ENCODE peak calls at places on chromosomes 2 and 18, in four cellular contexts. One of them, this sample, is unnamed.

GRCh38 chr2:69645026-69645425 is 1.5 kb upstream of the AAK1 start:
- DNase-seq in endothelial cell: no peak
- DNase-seq in gastrocnemius medialis: no peak
- DNase-seq in colonic mucosa: no peak
- DNase-seq in this sample: no peak

GRCh38 chr2:54741250-54741649 is 17.8 kb downstream of the EML6 start:
- DNase-seq in endothelial cell: no peak
- DNase-seq in colonic mucosa: no peak
- DNase-seq in gastrocnemius medialis: no peak
- DNase-seq in this sample: no peak

GRCh38 chr18:12921178-12921577 is 26.6 kb upstream of the SEH1L start:
- DNase-seq in gastrocnemius medialis: no peak
- DNase-seq in endothelial cell: no peak
- DNase-seq in colonic mucosa: no peak
- DNase-seq in this sample: no peak

GRCh38 chr2:200259577-200259957 is 46.9 kb upstream of the SPATS2L start:
- DNase-seq in gastrocnemius medialis: no peak
- DNase-seq in endothelial cell: no peak
- DNase-seq in colonic mucosa: no peak
- DNase-seq in this sample: no peak

GRCh38 chr2:85259101-85259590 is 68.6 kb downstream of the TGOLN2 start:
- DNase-seq in gastrocnemius medialis: no peak
- DNase-seq in endothelial cell: no peak
- DNase-seq in colonic mucosa: no peak
- DNase-seq in this sample: no peak

GRCh38 chr2:10331702-10332401 is 29.1 kb downstream of the HPCAL1 start:
- DNase-seq in gastrocnemius medialis: no peak
- DNase-seq in endothelial cell: no peak
- DNase-seq in colonic mucosa: no peak
- DNase-seq in this sample: no peak

GRCh38 chr2:4791488-4791887 is 900.7 kb upstream of the SOX11 start:
- DNase-seq in colonic mucosa: no peak
- DNase-seq in gastrocnemius medialis: no peak
- DNase-seq in endothelial cell: no peak
- DNase-seq in this sample: no peak

GRCh38 chr18:28045176-28045810 is 131.6 kb downstream of the CDH2 start:
- DNase-seq in colonic mucosa: no peak
- DNase-seq in gastrocnemius medialis: no peak
- DNase-seq in endothelial cell: no peak
- DNase-seq in this sample: no peak

GRCh38 chr2:20667151-20667530 is 197 bp downstream of the GDF7 start:
- DNase-seq in endothelial cell: no peak
- DNase-seq in colonic mucosa: no peak
- DNase-seq in gastrocnemius medialis: no peak
- DNase-seq in this sample: no peak

GRCh38 chr2:241071677-241072111 is 30.4 kb downstream of the MTERF4 start:
- DNase-seq in endothelial cell: no peak
- DNase-seq in colonic mucosa: no peak
- DNase-seq in gastrocnemius medialis: no peak
- DNase-seq in this sample: no peak

GRCh38 chr2:107437807-107438206 is 388.9 kb upstream of the RGPD4 start:
- DNase-seq in gastrocnemius medialis: no peak
- DNase-seq in endothelial cell: no peak
- DNase-seq in colonic mucosa: no peak
- DNase-seq in this sample: no peak

GRCh38 chr2:184498936-184499335 is 99.4 kb upstream of the ZNF804A start:
- DNase-seq in endothelial cell: no peak
- DNase-seq in gastrocnemius medialis: no peak
- DNase-seq in colonic mucosa: no peak
- DNase-seq in this sample: no peak

GRCh38 chr2:44746367-44746766 is 195.1 kb upstream of the SIX3 start:
- DNase-seq in colonic mucosa: no peak
- DNase-seq in gastrocnemius medialis: no peak
- DNase-seq in endothelial cell: no peak
- DNase-seq in this sample: no peak

GRCh38 chr2:134127496-134127895 is 126.4 kb upstream of the MGAT5 start:
- DNase-seq in gastrocnemius medialis: no peak
- DNase-seq in colonic mucosa: no peak
- DNase-seq in endothelial cell: no peak
- DNase-seq in this sample: no peak

GRCh38 chr2:110979834-110980612 is 140.7 kb upstream of the BCL2L11 start:
- DNase-seq in gastrocnemius medialis: no peak
- DNase-seq in endothelial cell: no peak
- DNase-seq in colonic mucosa: no peak
- DNase-seq in this sample: no peak

DNA sequence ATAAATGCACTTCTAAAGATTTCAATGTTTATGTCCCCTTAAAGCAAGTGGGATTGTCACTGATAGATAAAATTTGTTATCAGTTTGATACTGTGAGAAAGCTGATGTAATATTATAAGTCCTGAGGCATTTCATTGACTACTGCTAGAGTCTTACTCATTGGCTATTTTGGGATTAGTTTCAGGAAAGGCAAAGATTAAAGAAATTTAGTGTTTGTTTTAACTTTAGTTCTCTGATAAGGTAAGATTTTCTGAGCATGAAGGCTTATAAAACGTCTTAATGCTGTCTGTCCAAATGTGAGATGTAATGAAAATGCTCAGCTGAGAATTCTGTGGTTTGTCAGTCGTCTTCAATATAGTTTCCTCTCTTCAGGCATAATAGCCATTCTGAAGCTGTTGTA is 886.4 kb upstream of the CDH2 start:
- DNase-seq in endothelial cell: no peak
- DNase-seq in colonic mucosa: no peak
- DNase-seq in gastrocnemius medialis: no peak
- DNase-seq in this sample: no peak
- TF ChIP-seq CTCF in endothelial cell: no peak
- TF ChIP-seq CTCF in colonic mucosa: no peak
- TF ChIP-seq CTCF in gastrocnemius medialis: no peak
- TF ChIP-seq CTCF in this sample: no peak

GRCh38 chr18:48955528-48956261 is 4.9 kb upstream of the SMAD7 start:
- DNase-seq in endothelial cell: no peak
- DNase-seq in gastrocnemius medialis: peak
- DNase-seq in colonic mucosa: no peak
- DNase-seq in this sample: no peak
- TF ChIP-seq CTCF in endothelial cell: no peak
- TF ChIP-seq CTCF in gastrocnemius medialis: no peak
- TF ChIP-seq CTCF in colonic mucosa: no peak
- TF ChIP-seq CTCF in this sample: no peak

GRCh38 chr18:34901299-34901698 is 139.9 kb upstream of the MAPRE2 start:
- DNase-seq in gastrocnemius medialis: no peak
- DNase-seq in endothelial cell: no peak
- DNase-seq in colonic mucosa: no peak
- DNase-seq in this sample: no peak
- TF ChIP-seq CTCF in gastrocnemius medialis: peak
- TF ChIP-seq CTCF in endothelial cell: no peak
- TF ChIP-seq CTCF in colonic mucosa: no peak
- TF ChIP-seq CTCF in this sample: no peak

DNA sequence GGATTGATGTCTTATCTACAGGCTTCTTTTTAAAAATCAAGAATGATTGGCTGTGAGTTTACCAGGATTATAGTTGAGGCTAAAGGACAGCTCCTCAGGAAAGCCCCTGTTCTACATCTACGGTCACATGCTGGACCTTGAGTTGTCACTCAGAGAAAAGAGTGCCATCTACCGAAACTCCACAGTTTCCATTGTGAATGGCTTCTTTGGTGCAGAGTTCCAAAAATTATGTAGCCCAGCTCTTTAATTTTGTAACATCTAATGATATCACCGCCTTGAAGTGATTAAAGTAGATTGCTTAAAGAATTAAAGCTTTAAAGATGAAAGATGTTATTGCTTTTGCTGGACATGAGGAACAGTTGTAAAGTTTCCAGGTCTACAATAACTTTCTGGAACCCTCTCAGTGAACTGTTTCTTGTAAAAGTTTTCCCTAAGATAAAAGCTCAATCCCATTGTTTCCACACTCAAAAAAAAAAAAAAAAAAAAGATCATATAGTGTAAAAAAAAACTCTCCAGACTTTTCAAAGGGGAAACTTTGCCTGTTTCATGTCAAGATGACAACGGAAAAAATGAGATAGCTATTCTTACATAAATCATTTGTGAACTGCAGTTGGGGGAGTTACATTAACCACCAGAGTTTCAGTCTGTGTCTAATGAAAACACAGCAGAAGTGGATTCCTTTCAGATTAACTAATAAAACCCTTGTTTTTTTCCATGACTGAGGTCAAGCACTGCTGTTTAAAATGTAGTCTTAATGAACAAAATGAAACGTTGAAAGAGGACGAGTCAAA is 4.3 kb downstream of the COL3A1 start:
- DNase-seq in gastrocnemius medialis: peak
- DNase-seq in endothelial cell: no peak
- DNase-seq in colonic mucosa: no peak
- DNase-seq in this sample: no peak
- TF ChIP-seq CTCF in gastrocnemius medialis: no peak
- TF ChIP-seq CTCF in endothelial cell: no peak
- TF ChIP-seq CTCF in colonic mucosa: no peak
- TF ChIP-seq CTCF in this sample: peak

GRCh38 chr2:206276169-206276927 is 1.9 kb downstream of the ZDBF2 start:
- DNase-seq in colonic mucosa: no peak
- DNase-seq in endothelial cell: no peak
- DNase-seq in gastrocnemius medialis: no peak
- DNase-seq in this sample: no peak
- TF ChIP-seq CTCF in colonic mucosa: no peak
- TF ChIP-seq CTCF in endothelial cell: no peak
- TF ChIP-seq CTCF in gastrocnemius medialis: no peak
- TF ChIP-seq CTCF in this sample: no peak

GRCh38 chr18:32258558-32259204 is 68.8 kb downstream of the MEP1B start:
- DNase-seq in endothelial cell: no peak
- DNase-seq in colonic mucosa: no peak
- DNase-seq in gastrocnemius medialis: no peak
- DNase-seq in this sample: no peak

GRCh38 chr18:32262092-32262491 is 72.3 kb downstream of the MEP1B start:
- DNase-seq in colonic mucosa: no peak
- DNase-seq in endothelial cell: no peak
- DNase-seq in gastrocnemius medialis: no peak
- DNase-seq in this sample: no peak

GRCh38 chr18:32258148-32258547 is 68.3 kb downstream of the MEP1B start:
- DNase-seq in colonic mucosa: no peak
- DNase-seq in gastrocnemius medialis: no peak
- DNase-seq in endothelial cell: no peak
- DNase-seq in this sample: no peak

GRCh38 chr18:32259553-32259952 is 69.7 kb downstream of the MEP1B start:
- DNase-seq in colonic mucosa: peak
- DNase-seq in endothelial cell: no peak
- DNase-seq in gastrocnemius medialis: no peak
- DNase-seq in this sample: no peak

DNA sequence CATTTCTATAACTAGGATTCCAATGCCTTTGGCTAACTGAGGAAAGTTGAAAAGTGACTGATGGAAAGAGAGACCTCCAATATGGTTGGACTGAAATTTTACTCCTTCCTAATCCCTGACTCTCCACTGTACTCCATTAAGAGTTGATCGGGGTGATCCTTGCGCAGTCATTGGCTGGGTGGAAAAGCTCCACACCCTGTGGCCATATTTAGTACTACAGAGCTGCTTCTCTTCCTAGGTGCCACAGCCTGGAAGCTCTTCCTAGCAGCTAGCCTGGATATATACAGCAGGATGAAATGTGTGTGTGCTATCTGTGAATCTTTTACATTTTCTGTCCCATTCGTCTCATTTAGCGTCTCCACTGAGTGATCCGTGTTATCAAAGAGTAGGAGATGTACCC is 71.2 kb downstream of the MEP1B start:
- DNase-seq in colonic mucosa: peak
- DNase-seq in endothelial cell: no peak
- DNase-seq in gastrocnemius medialis: no peak
- DNase-seq in this sample: no peak
- TF ChIP-seq CTCF in colonic mucosa: peak
- TF ChIP-seq CTCF in endothelial cell: peak
- TF ChIP-seq CTCF in gastrocnemius medialis: no peak
- TF ChIP-seq CTCF in this sample: no peak

DNA sequence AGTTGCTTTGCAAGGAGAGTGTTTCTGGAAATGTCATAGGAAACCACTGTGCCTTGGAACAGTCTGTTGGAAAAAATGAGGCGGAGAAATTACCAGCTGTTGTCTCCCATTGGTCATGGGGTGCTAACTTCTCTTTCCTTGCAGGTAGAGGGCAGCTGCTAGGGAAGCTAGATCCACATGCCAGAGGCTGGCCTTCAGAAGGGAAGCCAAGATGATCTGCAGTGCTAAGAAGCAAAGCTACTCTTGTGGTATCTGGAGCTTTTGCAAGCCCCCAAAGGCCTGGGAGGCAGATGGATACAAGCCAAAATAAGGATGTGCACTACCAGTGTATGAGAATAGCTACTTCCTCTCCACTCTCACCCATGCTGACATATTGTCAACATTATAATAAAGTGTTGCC is 34.9 kb upstream of the LAMA1 start:
- DNase-seq in colonic mucosa: no peak
- DNase-seq in endothelial cell: no peak
- DNase-seq in gastrocnemius medialis: no peak
- DNase-seq in this sample: no peak
- TF ChIP-seq CTCF in colonic mucosa: no peak
- TF ChIP-seq CTCF in endothelial cell: no peak
- TF ChIP-seq CTCF in gastrocnemius medialis: no peak
- TF ChIP-seq CTCF in this sample: no peak

GRCh38 chr2:231671617-231672350 is 36.5 kb upstream of the PTMA start:
- DNase-seq in endothelial cell: no peak
- DNase-seq in colonic mucosa: peak
- DNase-seq in gastrocnemius medialis: no peak
- DNase-seq in this sample: no peak

GRCh38 chr2:231673348-231673770 is 35.0 kb upstream of the PTMA start:
- DNase-seq in endothelial cell: peak
- DNase-seq in gastrocnemius medialis: peak
- DNase-seq in colonic mucosa: peak
- DNase-seq in this sample: no peak

GRCh38 chr2:231670892-231671616 is 37.3 kb upstream of the PTMA start:
- DNase-seq in gastrocnemius medialis: no peak
- DNase-seq in colonic mucosa: peak
- DNase-seq in endothelial cell: no peak
- DNase-seq in this sample: no peak

GRCh38 chr2:231674587-231675334 is 33.6 kb upstream of the PTMA start:
- DNase-seq in endothelial cell: peak
- DNase-seq in colonic mucosa: peak
- DNase-seq in gastrocnemius medialis: no peak
- DNase-seq in this sample: peak

GRCh38 chr2:231672617-231673347 is 35.5 kb upstream of the PTMA start:
- DNase-seq in endothelial cell: peak
- DNase-seq in gastrocnemius medialis: no peak
- DNase-seq in colonic mucosa: peak
- DNase-seq in this sample: no peak
- TF ChIP-seq CTCF in endothelial cell: no peak
- TF ChIP-seq CTCF in gastrocnemius medialis: no peak
- TF ChIP-seq CTCF in colonic mucosa: peak
- TF ChIP-seq CTCF in this sample: peak